ENCODE peak calls at places on chromosomes 12 and 14, in nine cellular contexts. Z, L, U, Q, C, R, B, M and F are unnamed samples. For H3K4me1, the result is how much of the 10 kb centered on the place peaks cover.

GRCh38 chr12:843609-844008 is 91.2 kb downstream of the WNK1 start:
- DNase-seq in Z (peak), L (no peak), U (no peak), Q (no peak), C (no peak), R (no peak), B (no peak), M (no peak), F (no peak)

GRCh38 chr12:130714591-130715149 is 1.4 kb downstream of the RIMBP2 start:
- DNase-seq in Z (no peak), L (no peak), U (no peak), Q (no peak), C (no peak), R (no peak), B (no peak), M (no peak), F (no peak)

GRCh38 chr12:48036818-48037217 is 32.5 kb upstream of the COL2A1 start:
- DNase-seq in Z (no peak), L (no peak), U (no peak), Q (no peak), C (no peak), R (no peak), B (no peak), M (no peak), F (peak)

GRCh38 chr14:51575225-51576111 is 76.2 kb upstream of the FRMD6 start:
- DNase-seq in Z (no peak), L (no peak), U (no peak), Q (no peak), C (no peak), R (no peak), B (peak), M (no peak), F (no peak)

GRCh38 chr12:103986823-103987222 is 21.2 kb downstream of the TDG start:
- DNase-seq in Z (no peak), L (no peak), U (no peak), Q (no peak), C (no peak), R (no peak), B (no peak), M (no peak), F (peak)

GRCh38 chr12:5648692-5649338 is 216.9 kb downstream of the NTF3 start:
- DNase-seq in Z (peak), L (no peak), U (no peak), Q (peak), C (no peak), R (peak), B (peak), M (no peak), F (no peak)

GRCh38 chr14:64918216-64918615 is 4.0 kb downstream of the CHURC1 start:
- DNase-seq in Z (no peak), L (no peak), U (no peak), Q (no peak), C (no peak), R (no peak), B (no peak), M (no peak), F (no peak)

GRCh38 chr14:100665518-100666032 is 61.1 kb upstream of the DLK1 start:
- DNase-seq in Z (peak), L (no peak), U (no peak), Q (peak), C (no peak), R (peak), B (no peak), M (peak), F (no peak)

GRCh38 chr12:115451785-115452736 is 768.1 kb upstream of the TBX3 start:
- DNase-seq in Z (peak), L (peak), U (no peak), Q (no peak), C (no peak), R (peak), B (peak), M (peak), F (no peak)

GRCh38 chr12:51622564-51622963 is 31.5 kb downstream of the SCN8A start:
- DNase-seq in Z (peak), L (no peak), U (no peak), Q (no peak), C (no peak), R (no peak), B (no peak), M (no peak), F (no peak)

GRCh38 chr14:105917933-105918436 is 391.6 kb downstream of the TMEM121 start:
- DNase-seq in Z (no peak), L (no peak), U (no peak), Q (no peak), C (no peak), R (no peak), B (no peak), M (no peak), F (no peak)

GRCh38 chr12:50074936-50075807 is 10.0 kb upstream of the SMARCD1 start:
- DNase-seq in Z (peak), L (peak), U (peak), Q (peak), C (peak), R (peak), B (peak), M (peak), F (peak)

GRCh38 chr14:87508333-87508732 is 484.6 kb downstream of the GALC start:
- DNase-seq in Z (peak), L (no peak), U (no peak), Q (no peak), C (no peak), R (no peak), B (no peak), M (no peak), F (no peak)

GRCh38 chr14:69358966-69359365 is 39.1 kb downstream of the ERH start:
- DNase-seq in Z (no peak), L (no peak), U (no peak), Q (no peak), C (no peak), R (no peak), B (no peak), M (no peak), F (no peak)

GRCh38 chr12:12719496-12719895 is 2.3 kb downstream of the CDKN1B start:
- DNase-seq in Z (peak), L (no peak), U (peak), Q (peak), C (no peak), R (peak), B (no peak), M (no peak), F (peak)

DNA sequence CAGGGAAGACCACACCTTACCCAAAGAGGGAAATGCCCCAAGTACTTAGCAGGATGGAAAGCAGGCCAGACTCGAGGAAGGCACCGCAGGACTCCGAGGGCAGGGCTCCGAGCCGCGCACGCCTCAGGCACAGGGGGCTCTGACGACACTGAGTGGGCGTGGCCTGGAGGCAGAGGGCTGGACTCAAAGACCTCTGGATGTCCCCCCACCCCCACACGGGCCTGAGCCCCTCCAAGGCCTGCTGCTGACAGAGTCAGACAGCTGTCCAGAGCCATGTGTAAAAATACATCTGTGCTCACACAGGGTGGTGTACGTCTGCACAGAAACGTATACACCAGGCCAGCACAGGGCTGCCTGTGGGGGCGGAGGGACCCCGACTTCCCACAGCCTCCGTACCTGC is 1.4 kb downstream of the AKT1 start:
- DNase-seq in Z (peak), L (peak), U (no peak), Q (peak), C (peak), R (peak), B (peak), M (peak), F (peak)
- H3K4me1 ChIP-seq in Z (under half), L (half or more), U (under half), Q (under half), C (under half), R (under half), B (half or more), M (under half), F (under half)

GRCh38 chr14:89226789-89227489 is 190.1 kb downstream of the FOXN3 start:
- DNase-seq in Z (no peak), L (no peak), U (no peak), Q (no peak), C (no peak), R (no peak), B (no peak), M (no peak), F (no peak)

GRCh38 chr14:89227490-89227834 is 189.6 kb downstream of the FOXN3 start:
- DNase-seq in Z (no peak), L (no peak), U (no peak), Q (no peak), C (no peak), R (no peak), B (no peak), M (no peak), F (no peak)

GRCh38 chr14:89231426-89232113 is 185.5 kb downstream of the FOXN3 start:
- DNase-seq in Z (no peak), L (no peak), U (no peak), Q (no peak), C (no peak), R (no peak), B (no peak), M (no peak), F (no peak)

GRCh38 chr14:89232366-89233070 is 184.5 kb downstream of the FOXN3 start:
- DNase-seq in Z (no peak), L (no peak), U (no peak), Q (no peak), C (no peak), R (no peak), B (peak), M (no peak), F (no peak)

GRCh38 chr14:89228921-89229639 is 188.0 kb downstream of the FOXN3 start:
- DNase-seq in Z (no peak), L (no peak), U (no peak), Q (no peak), C (no peak), R (no peak), B (no peak), M (no peak), F (no peak)
- H3K27ac ChIP-seq in Z (no peak), L (no peak), U (no peak), Q (no peak), C (no peak), R (no peak), B (no peak), M (peak), F (no peak)

DNA sequence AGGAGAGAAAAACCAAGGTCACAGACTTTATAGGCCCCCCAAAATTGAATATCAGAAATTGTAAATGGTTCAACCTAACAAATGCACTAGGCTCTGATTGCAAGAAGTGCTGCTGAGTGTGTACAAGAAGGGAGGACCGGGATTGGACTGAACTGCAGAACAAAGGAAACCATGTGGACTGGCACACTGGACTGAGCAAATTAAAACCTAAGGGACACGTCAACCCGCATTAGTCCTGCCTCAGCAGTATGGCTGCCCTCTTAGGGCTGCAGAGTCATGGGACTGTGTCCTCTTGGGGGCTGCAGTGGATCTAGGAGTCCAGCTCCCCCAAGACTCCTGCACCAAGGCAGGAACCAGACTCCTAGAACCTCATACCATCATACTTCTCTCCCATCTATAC is 872 bp upstream of the CISTR start:
- DNase-seq in Z (no peak), L (no peak), U (no peak), Q (no peak), C (no peak), R (no peak), B (no peak), M (no peak), F (no peak)
- H3K4me3 ChIP-seq in Z (no peak), L (no peak), U (no peak), Q (no peak), C (no peak), R (no peak), B (no peak), M (no peak), F (no peak)

GRCh38 chr12:62764251-62764650 is 170.7 kb downstream of the PPM1H start:
- DNase-seq in Z (no peak), L (no peak), U (no peak), Q (no peak), C (no peak), R (no peak), B (no peak), M (no peak), F (no peak)
- H3K4me1 ChIP-seq in Z (under half), L (under half), U (under half), Q (half or more), C (under half), R (under half), B (under half), M (under half), F (under half)

GRCh38 chr14:104387000-104387384 is 192.6 kb upstream of the C14orf180 start:
- DNase-seq in Z (no peak), L (no peak), U (no peak), Q (no peak), C (no peak), R (no peak), B (no peak), M (no peak), F (no peak)

GRCh38 chr14:104384776-104385071 is 194.8 kb upstream of the C14orf180 start:
- DNase-seq in Z (no peak), L (no peak), U (no peak), Q (no peak), C (no peak), R (no peak), B (no peak), M (no peak), F (no peak)

GRCh38 chr14:104386281-104386841 is 193.2 kb upstream of the C14orf180 start:
- DNase-seq in Z (no peak), L (no peak), U (no peak), Q (no peak), C (no peak), R (no peak), B (no peak), M (no peak), F (no peak)

GRCh38 chr14:104383931-104384775 is 195.4 kb upstream of the C14orf180 start:
- DNase-seq in Z (no peak), L (no peak), U (no peak), Q (no peak), C (no peak), R (no peak), B (no peak), M (no peak), F (no peak)

GRCh38 chr14:104385189-104386135 is 194.1 kb upstream of the C14orf180 start:
- DNase-seq in Z (no peak), L (no peak), U (no peak), Q (no peak), C (no peak), R (no peak), B (no peak), M (no peak), F (no peak)
- H3K27ac ChIP-seq in Z (no peak), L (no peak), U (no peak), Q (no peak), C (no peak), R (no peak), B (no peak), M (no peak), F (no peak)

DNA sequence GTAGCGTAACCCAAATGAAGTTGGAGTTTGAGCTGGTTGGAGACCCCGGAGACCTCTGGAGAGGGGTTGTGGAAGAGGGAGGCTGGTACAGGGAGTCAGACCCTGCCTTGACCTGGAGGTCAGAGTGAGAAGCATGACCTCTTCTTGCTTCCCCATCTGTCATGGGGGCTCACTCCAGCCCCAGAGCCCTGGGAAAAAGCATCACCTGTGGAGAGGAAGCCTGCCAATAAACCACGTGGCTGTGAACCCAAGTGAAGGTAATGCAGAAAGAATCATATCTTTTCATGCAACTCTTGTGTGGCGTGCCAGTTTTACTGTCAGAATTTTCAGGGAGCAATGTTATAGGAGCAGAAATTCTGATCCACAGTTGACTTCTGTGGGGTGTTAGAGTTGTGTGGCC is 178.5 kb upstream of the PRICKLE1 start:
- DNase-seq in Z (no peak), L (no peak), U (no peak), Q (no peak), C (no peak), R (no peak), B (no peak), M (no peak), F (no peak)
- H3K4me3 ChIP-seq in Z (no peak), L (no peak), U (no peak), Q (no peak), C (no peak), R (no peak), B (no peak), M (no peak), F (no peak)

GRCh38 chr12:57520008-57520726 is at the start of gene DDIT3:
- DNase-seq in Z (peak), L (peak), U (peak), Q (peak), C (peak), R (peak), B (peak), M (peak), F (no peak)
- H3K4me1 ChIP-seq in Z (under half), L (half or more), U (under half), Q (half or more), C (half or more), R (under half), B (under half), M (half or more), F (half or more)

DNA sequence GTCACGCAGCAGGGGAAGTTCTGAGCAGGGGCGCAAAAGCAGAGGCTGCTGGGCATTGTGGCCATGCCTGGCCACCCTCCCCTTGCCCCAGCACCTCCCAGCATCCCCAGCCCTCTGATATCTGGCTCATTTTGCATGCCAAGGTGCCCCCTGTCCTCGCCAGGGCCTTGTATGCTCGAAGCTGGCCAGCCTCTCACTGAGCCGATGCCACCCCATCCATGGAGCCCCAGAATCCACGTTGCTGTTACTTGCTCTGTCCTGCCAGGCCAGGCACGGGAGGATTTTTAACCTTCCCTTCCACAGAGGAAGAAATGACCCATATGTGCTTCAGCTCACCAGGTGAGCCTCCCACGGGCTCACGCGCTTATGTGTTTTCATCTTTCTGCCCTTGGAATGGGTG is 413.4 kb downstream of the BCL11B start:
- DNase-seq in Z (no peak), L (no peak), U (no peak), Q (no peak), C (no peak), R (no peak), B (no peak), M (no peak), F (no peak)
- H3K27ac ChIP-seq in Z (no peak), L (no peak), U (no peak), Q (no peak), C (no peak), R (no peak), B (no peak), M (no peak), F (no peak)